ENCODE peak calls at places on chromosomes 12 and 14, in four cellular contexts. R is CD8-positive, alpha-beta T cell; L is left ventricle myocardium inferior; Z is neural progenitor cell. M is an unnamed sample.

GRCh38 chr12:77232045-77232444 is 166.7 kb upstream of the E2F7 start:
- DNase-seq in R (no peak), L (no peak), Z (no peak), M (no peak)

GRCh38 chr14:69614592-69614991 is 3.2 kb downstream of the SUSD6 start:
- DNase-seq in R (no peak), L (peak; percentile 27), Z (no peak), M (no peak)

GRCh38 chr12:30329281-30329680 is 366.4 kb downstream of the IPO8 start:
- DNase-seq in R (no peak), L (no peak), Z (no peak), M (no peak)

GRCh38 chr12:25100738-25101445 is 94.1 kb downstream of the DNAI7 start:
- DNase-seq in R (no peak), L (no peak), Z (no peak), M (no peak)

GRCh38 chr12:16599081-16599480 is 6.9 kb downstream of the LMO3 start:
- DNase-seq in R (no peak), L (no peak), Z (no peak), M (no peak)

GRCh38 chr12:4974217-4974616 is 64.5 kb downstream of the KCNA1 start:
- DNase-seq in R (no peak), L (no peak), Z (no peak), M (no peak)

GRCh38 chr12:53495903-53496751 is 3.1 kb downstream of the MAP3K12 start:
- DNase-seq in R (no peak), L (no peak), Z (peak; percentile 83), M (no peak)

GRCh38 chr14:45249847-45250575 is 3.0 kb downstream of the MIS18BP1 start:
- DNase-seq in R (no peak), L (no peak), Z (no peak), M (no peak)

GRCh38 chr12:9868271-9868815 is 811 bp downstream of the CLEC2B start:
- DNase-seq in R (no peak), L (no peak), Z (no peak), M (no peak)

GRCh38 chr14:102292446-102292845 is 12.5 kb downstream of the MOK start:
- DNase-seq in R (no peak), L (no peak), Z (no peak), M (no peak)

GRCh38 chr12:45192041-45192695 is 23.7 kb upstream of the ANO6 start:
- DNase-seq in R (no peak), L (no peak), Z (peak; percentile 9), M (no peak)

GRCh38 chr14:69046468-69046867 is 67.4 kb upstream of the ACTN1 start:
- DNase-seq in R (no peak), L (no peak), Z (no peak), M (no peak)

GRCh38 chr12:54622463-54623183 is 12.1 kb downstream of the LACRT start:
- DNase-seq in R (no peak), L (no peak), Z (no peak), M (no peak)
- TF ChIP-seq CTCF in R (no peak), L (no peak), Z (peak; percentile 53), M (no peak)

GRCh38 chr12:52146822-52147366 is 44.9 kb downstream of the KRT80 start:
- DNase-seq in R (no peak), L (no peak), Z (no peak), M (no peak)
- H3K27ac ChIP-seq in R (no peak overlapping the region), L (peak overlapping the region; percentile 87), Z (no peak overlapping the region), M (no peak overlapping the region)

GRCh38 chr14:104333903-104334811 is 195.8 kb downstream of the KIF26A start:
- DNase-seq in R (no peak), L (no peak), Z (no peak), M (peak; percentile 17)

GRCh38 chr14:104335176-104335575 is 196.8 kb downstream of the KIF26A start:
- DNase-seq in R (no peak), L (no peak), Z (no peak), M (no peak)

GRCh38 chr14:104331871-104332605 is 193.7 kb downstream of the KIF26A start:
- DNase-seq in R (no peak), L (no peak), Z (no peak), M (no peak)

GRCh38 chr14:104334812-104335161 is 196.4 kb downstream of the KIF26A start:
- DNase-seq in R (no peak), L (no peak), Z (no peak), M (no peak)

GRCh38 chr14:104332634-104333270 is 194.4 kb downstream of the KIF26A start:
- DNase-seq in R (no peak), L (no peak), Z (no peak), M (no peak)
- TF ChIP-seq CTCF in R (no peak), L (no peak), Z (no peak), M (no peak)

DNA sequence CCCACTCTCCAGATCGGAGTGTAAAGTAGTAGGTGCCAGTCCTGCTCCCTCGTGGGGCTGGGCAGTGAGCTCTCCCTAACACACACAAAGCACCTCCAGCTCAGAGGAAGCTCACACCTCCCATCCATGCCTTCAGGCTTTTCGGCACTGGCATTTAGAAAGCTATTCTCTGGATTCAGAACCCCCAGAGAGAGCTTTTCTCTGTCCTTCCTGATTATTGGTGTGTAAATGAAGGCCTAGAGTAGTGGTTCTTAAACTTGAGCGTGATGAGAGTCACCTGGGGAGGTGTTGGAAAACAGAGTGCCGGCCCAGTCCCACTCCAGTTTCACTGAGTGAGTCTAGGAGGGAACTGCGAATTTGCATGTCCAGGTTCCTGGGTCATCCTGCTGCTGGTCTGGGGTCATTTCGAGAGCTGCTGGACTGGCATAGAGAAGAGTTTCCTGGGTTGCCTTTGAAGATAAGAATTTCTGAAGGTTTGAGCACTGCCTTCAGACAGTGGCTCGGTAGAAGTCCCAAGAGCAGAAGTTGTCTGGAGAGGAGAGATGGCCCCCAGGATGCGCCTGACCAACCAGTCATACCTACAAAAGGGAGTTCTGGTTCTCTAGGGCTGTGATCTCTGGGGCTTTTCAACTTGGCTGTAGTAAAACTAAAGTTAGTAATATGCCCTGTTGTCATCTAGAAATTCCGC is 15.1 kb downstream of the CD9 start:
- DNase-seq in R (no peak), L (no peak), Z (no peak), M (no peak)
- H3K27ac ChIP-seq in R (no peak overlapping the region), L (peak overlapping the region; percentile 90), Z (no peak overlapping the region), M (peak overlapping the region; percentile 90)

M was measured in dorsolateral prefrontal cortex.